ENCODE peak calls at places on chromosomes 4 and X, in four cellular contexts. F is HepG2, P is HCT116, B is K562. L is an unnamed sample.

GRCh38 chr4:169099775-169100180 is 89.7 kb upstream of the CBR4 start:
- DNase-seq in F (peak), P (no peak), B (no peak), L (no peak)

GRCh38 chr4:124710253-124710849 is 2.2 kb downstream of the ANKRD50 start:
- DNase-seq in F (no peak), P (no peak), B (no peak), L (no peak)

GRCh38 chrX:118455013-118455412 is 40.6 kb upstream of the DOCK11 start:
- DNase-seq in F (no peak), P (no peak), B (no peak), L (no peak)

GRCh38 chrX:83916525-83916924 is 55.6 kb downstream of the CYLC1 start:
- DNase-seq in F (no peak), P (no peak), B (peak), L (no peak)

GRCh38 chr4:90318208-90318607 is 191.0 kb downstream of the CCSER1 start:
- DNase-seq in F (no peak), P (peak), B (no peak), L (peak)

GRCh38 chrX:46200423-46200822 is 344.8 kb downstream of the ZNF674 start:
- DNase-seq in F (no peak), P (no peak), B (no peak), L (no peak)

GRCh38 chr4:1353186-1354055 is 6.4 kb downstream of the UVSSA start:
- DNase-seq in F (no peak), P (no peak), B (no peak), L (no peak)

GRCh38 chrX:48025561-48025960 is 18.8 kb downstream of the SPACA5 start:
- DNase-seq in F (peak), P (peak), B (peak), L (no peak)

GRCh38 chr4:67696061-67696460 is 4.9 kb downstream of the UBA6 start:
- DNase-seq in F (no peak), P (no peak), B (no peak), L (no peak)

GRCh38 chrX:19886888-19887531 is 390 bp downstream of the SH3KBP1 start:
- DNase-seq in F (no peak), P (no peak), B (peak), L (no peak)

GRCh38 chrX:3268804-3269203 is 77.6 kb downstream of the MXRA5 start:
- DNase-seq in F (no peak), P (no peak), B (no peak), L (no peak)

GRCh38 chrX:105126201-105126600 is 94.3 kb downstream of the TEX13A start:
- DNase-seq in F (no peak), P (no peak), B (no peak), L (no peak)

GRCh38 chr4:5638316-5638715 is 70.0 kb downstream of the EVC2 start:
- DNase-seq in F (no peak), P (no peak), B (no peak), L (no peak)

GRCh38 chrX:2698604-2699003 is 7.5 kb downstream of the CD99 start:
- DNase-seq in F (no peak), P (no peak), B (no peak), L (no peak)

GRCh38 chr4:69239777-69240176 is 25.2 kb upstream of the UGT2B11 start:
- DNase-seq in F (peak), P (no peak), B (no peak), L (no peak)
- TF ChIP-seq TCF7L2 in F (no peak), P (no peak), B (no peak), L (no peak)

GRCh38 chr4:128513664-128514484 is 226.3 kb upstream of the PGRMC2 start:
- DNase-seq in F (no peak), P (no peak), B (no peak), L (no peak)
- TF ChIP-seq TCF7L2 in F (no peak), P (no peak), B (no peak), L (no peak)

GRCh38 chr4:3112979-3113469 is 38.5 kb downstream of the HTT start:
- DNase-seq in F (peak), P (no peak), B (no peak), L (no peak)
- TF ChIP-seq TCF7L2 in F (no peak), P (no peak), B (no peak), L (no peak)

GRCh38 chr4:46931981-46932380 is 22.9 kb upstream of the COX7B2 start:
- DNase-seq in F (peak), P (no peak), B (no peak), L (no peak)
- TF ChIP-seq TCF7L2 in F (no peak), P (no peak), B (no peak), L (no peak)

GRCh38 chr4:24793219-24794005 is 2.0 kb upstream of the SOD3 start:
- DNase-seq in F (peak), P (peak), B (peak), L (no peak)

GRCh38 chr4:24794111-24794860 is 1.1 kb upstream of the SOD3 start:
- DNase-seq in F (no peak), P (no peak), B (no peak), L (no peak)

GRCh38 chr4:24795666-24796381 is 451 bp downstream of the SOD3 start:
- DNase-seq in F (no peak), P (no peak), B (no peak), L (no peak)

GRCh38 chr4:24796632-24797031 is 1.3 kb downstream of the SOD3 start:
- DNase-seq in F (no peak), P (no peak), B (no peak), L (no peak)

DNA sequence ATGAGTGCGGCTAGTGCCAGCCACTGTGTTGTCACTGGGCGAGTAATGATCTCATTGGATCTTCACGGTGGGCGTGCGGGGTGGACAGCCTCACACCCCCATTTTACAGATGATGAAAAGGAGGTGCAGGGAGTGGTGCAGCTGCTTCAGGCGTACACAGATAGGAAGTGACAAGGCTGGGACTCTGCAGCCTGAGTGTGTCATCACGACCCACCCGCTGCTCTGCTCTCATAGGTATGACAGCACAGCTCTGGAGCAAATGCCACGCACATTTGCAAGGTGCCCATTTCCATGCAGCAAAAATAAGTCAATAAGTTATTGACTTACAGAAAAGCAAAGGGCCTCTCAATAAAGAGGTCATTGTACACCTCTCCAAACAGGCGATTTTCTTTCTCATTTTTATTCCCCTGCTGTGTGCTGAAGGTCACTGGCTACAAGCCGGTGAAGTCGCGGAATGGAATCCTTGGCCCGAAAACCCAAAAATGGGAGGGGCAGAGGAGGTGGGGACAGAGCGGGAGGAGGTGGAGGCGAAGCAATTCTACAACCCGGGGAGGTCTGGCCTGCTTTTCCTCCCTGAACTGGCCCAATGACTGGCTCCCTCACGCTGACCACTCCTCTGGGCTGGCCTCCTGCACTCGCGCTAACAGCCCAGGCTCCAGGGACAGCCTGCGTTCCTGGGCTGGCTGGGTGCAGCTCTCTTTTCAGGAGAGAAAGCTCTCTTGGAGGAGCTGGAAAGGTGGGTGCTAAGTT is at the start of gene SOD3:
- DNase-seq in F (peak), P (no peak), B (peak), L (no peak)
- TF ChIP-seq TCF7L2 in F (no peak), P (no peak), B (no peak), L (no peak)

DNA sequence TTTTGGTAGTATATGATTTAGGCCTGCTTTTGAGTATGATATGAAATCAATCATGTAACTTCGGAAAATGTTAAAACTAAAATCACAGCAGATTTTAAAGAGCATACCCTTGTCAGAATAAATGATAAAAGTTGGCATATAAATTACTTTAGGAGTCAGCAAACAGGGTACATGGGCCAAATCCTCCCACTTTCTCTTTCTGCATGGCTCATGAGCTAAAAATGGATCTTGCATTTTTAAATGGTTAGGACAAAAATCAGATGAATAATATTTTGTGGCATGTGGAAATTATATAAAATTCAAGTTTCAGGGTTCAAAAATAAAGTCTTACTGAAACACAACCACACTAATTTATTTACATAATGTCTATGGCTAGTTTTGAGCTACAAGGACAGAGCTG is 214.9 kb downstream of the GASK1B start:
- DNase-seq in F (no peak), P (no peak), B (no peak), L (no peak)
- TF ChIP-seq TCF7L2 in F (no peak), P (no peak), B (no peak), L (no peak)

DNA sequence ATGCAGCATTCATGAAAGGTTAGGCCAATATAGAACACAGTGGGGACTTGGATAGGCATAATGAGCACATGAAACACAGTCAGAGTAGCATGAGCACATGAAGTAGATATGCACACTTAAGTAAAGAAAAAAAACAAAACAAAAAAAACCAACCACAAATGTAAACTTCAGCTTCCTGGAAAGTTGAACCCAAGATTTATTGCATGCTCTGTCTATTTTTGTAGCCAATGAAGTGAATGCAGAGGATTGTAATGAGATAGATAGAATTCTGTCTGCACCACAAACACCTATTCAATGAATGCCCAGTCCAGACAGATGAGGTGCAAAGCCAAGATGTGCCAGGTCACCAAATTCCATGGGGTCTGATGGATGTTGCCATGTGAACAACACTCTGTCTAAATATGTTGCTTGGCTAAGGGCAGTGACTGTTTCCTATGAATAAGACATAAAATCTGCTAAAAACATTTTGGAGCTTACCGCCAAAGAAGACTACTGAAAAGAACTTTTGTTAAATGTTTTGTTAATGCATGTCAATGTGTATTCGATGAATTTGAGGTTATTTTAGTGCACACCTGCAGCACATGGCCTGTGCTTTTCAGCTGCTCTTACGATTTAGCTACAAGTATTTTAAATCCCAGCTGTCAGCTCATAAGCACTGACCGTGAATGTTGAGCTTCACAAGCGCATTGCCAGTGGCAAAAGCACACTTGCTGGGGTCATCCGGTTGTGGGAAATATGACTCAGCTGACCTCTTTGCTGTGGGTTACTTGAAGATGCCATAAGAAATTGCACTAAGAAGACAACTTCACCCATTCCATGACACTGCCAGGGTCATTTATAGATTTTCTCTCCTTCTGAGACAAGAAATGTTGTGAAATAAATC is 374.8 kb upstream of the GNPDA2 start:
- DNase-seq in F (no peak), P (no peak), B (no peak), L (no peak)
- TF ChIP-seq TCF7L2 in F (no peak), P (no peak), B (no peak), L (no peak)